ENCODE peak calls at places on chromosomes 16 and 17, in five cellular contexts. O, X, K, A and T are unnamed samples.

GRCh38 chr17:2909164-2909852 is 113.1 kb downstream of the RAP1GAP2 start:
- DNase-seq in A (no peak), O (no peak), K (peak), X (no peak), T (no peak)

GRCh38 chr17:29210879-29211278 is 30.7 kb upstream of the MYO18A start:
- DNase-seq in K (no peak), A (no peak), O (no peak), X (no peak), T (no peak)

GRCh38 chr16:89270666-89271345 is 53.3 kb downstream of the ZNF778 start:
- DNase-seq in A (no peak), X (no peak), O (no peak), K (no peak), T (no peak)

GRCh38 chr16:25148568-25149215 is 37.1 kb downstream of the LCMT1 start:
- DNase-seq in A (no peak), O (no peak), X (no peak), K (no peak), T (no peak)

GRCh38 chr17:79287743-79288142 is 213.1 kb downstream of the ENGASE start:
- DNase-seq in X (no peak), A (no peak), O (no peak), K (no peak), T (no peak)

GRCh38 chr16:47304563-47304962 is 156.3 kb downstream of the ITFG1 start:
- DNase-seq in X (no peak), O (no peak), A (no peak), K (no peak), T (no peak)

GRCh38 chr17:30236807-30237206 is 1.3 kb upstream of the SLC6A4 start:
- DNase-seq in K (peak), O (peak), X (no peak), A (no peak), T (no peak)

GRCh38 chr17:37025847-37026533 is 77.2 kb downstream of the AATF start:
- DNase-seq in O (no peak), K (no peak), A (no peak), X (no peak), T (no peak)

GRCh38 chr17:5683241-5683640 is 98.9 kb upstream of the NLRP1 start:
- DNase-seq in O (no peak), X (no peak), A (no peak), K (no peak), T (no peak)

GRCh38 chr17:82647593-82648164 is 565 bp downstream of the WDR45B start:
- DNase-seq in O (no peak), K (peak), A (peak), X (peak), T (peak)

GRCh38 chr16:55000595-55000994 is 69.9 kb downstream of the IRX5 start:
- DNase-seq in O (no peak), X (no peak), A (peak), K (no peak), T (no peak)

GRCh38 chr16:66103245-66103644 is 263.2 kb upstream of the CDH5 start:
- DNase-seq in A (no peak), K (no peak), O (no peak), X (no peak), T (no peak)

GRCh38 chr16:76614255-76614654 is 337.1 kb downstream of the CNTNAP4 start:
- DNase-seq in O (no peak), K (no peak), A (no peak), X (no peak), T (no peak)

GRCh38 chr17:66300956-66301355 is 1.5 kb upstream of the PRKCA start:
- DNase-seq in A (no peak), X (no peak), K (no peak), O (no peak), T (no peak)

GRCh38 chr17:11944587-11944986 is 52.7 kb downstream of the ZNF18 start:
- DNase-seq in O (no peak), X (no peak), A (no peak), K (no peak), T (no peak)

GRCh38 chr17:8160224-8160577 is 2.5 kb downstream of the VAMP2 start:
- DNase-seq in O (no peak), K (no peak), A (no peak), X (no peak), T (no peak)

GRCh38 chr17:8162997-8163977 is 539 bp upstream of the VAMP2 start:
- DNase-seq in A (peak), X (peak), K (peak), O (no peak), T (no peak)

GRCh38 chr17:8162232-8162996 is at the start of gene VAMP2:
- DNase-seq in K (peak), A (no peak), O (peak), X (peak), T (no peak)

GRCh38 chr17:8160741-8161221 is 2.0 kb downstream of the VAMP2 start:
- DNase-seq in X (peak), O (no peak), A (no peak), K (no peak), T (no peak)

GRCh38 chr17:8161289-8162231 is 1.2 kb downstream of the VAMP2 start:
- DNase-seq in K (no peak), A (no peak), X (peak), O (no peak), T (no peak)
- TF ChIP-seq POLR2AphosphoS5 in K (no peak), A (no peak), X (no peak), O (no peak), T (peak)

GRCh38 chr16:14004719-14005315 is 66.3 kb upstream of the MRTFB start:
- DNase-seq in O (no peak), A (no peak), X (no peak), K (no peak), T (no peak)

GRCh38 chr16:14002416-14002815 is 68.7 kb upstream of the MRTFB start:
- DNase-seq in X (no peak), A (no peak), O (no peak), K (no peak), T (no peak)

GRCh38 chr16:14004031-14004718 is 66.9 kb upstream of the MRTFB start:
- DNase-seq in K (no peak), X (no peak), O (no peak), A (no peak), T (no peak)

GRCh38 chr16:14001521-14001920 is 69.6 kb upstream of the MRTFB start:
- DNase-seq in A (no peak), K (no peak), X (no peak), O (no peak), T (no peak)

GRCh38 chr16:14003119-14003570 is 68.0 kb upstream of the MRTFB start:
- DNase-seq in O (peak), A (peak), K (peak), X (peak), T (no peak)
- TF ChIP-seq POLR2AphosphoS5 in O (no peak), A (no peak), K (no peak), X (no peak), T (no peak)

GRCh38 chr17:43661699-43662431 is at the start of gene MEOX1:
- DNase-seq in O (no peak), A (no peak), K (no peak), X (no peak), T (no peak)
- TF ChIP-seq POLR2AphosphoS5 in O (no peak), A (no peak), K (no peak), X (no peak), T (no peak)

DNA sequence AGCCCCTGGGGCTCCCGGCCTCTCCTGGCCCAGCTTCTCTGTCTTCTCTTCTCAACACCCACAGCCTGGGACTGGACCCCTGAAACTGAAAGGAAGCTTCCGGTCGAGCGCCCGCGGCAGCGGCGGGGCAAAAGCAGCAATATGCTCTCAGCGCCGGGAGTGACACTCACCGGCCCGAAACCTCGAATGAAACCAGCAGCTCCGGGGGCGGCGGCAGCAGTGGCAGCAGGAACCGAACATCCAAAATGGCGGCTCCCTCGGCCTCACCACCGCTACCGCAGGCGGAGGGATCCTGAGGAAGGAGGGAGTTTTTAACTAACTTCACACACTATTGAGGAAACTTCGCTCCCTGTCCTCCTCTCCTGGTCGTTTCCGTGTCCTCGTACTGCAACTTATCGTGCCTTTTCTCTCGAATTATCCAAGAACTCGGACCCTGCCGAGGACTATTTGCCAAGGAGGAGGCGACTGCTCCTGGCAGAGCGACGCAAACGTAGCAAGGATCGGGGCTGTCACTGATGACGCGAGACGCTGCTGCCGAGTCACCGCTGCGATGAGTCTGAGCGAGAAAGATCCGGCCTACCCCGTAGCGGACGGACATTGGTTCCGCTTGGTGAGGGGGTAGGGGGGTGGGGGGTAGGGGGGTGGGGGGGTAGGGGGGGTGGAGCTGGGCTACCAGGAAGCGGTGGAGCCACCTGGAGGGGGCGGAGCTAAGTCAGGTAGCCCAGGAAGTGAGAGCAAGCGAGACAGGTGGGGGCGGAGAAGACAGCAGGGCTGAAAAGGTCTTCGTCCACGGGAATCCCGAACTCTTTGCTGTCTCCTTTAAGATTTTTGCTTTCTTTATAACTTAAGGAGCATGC is at the start of gene AP1G1:
- DNase-seq in O (peak), K (peak), X (peak), A (peak), T (peak)
- TF ChIP-seq POLR2AphosphoS5 in O (peak), K (peak), X (peak), A (peak), T (peak)